ENCODE peak calls at places on chromosomes 3 and 15, in seven cellular contexts. B, R, T, W, Q, K and O are unnamed samples.

GRCh38 chr3:136893848-136894443 is 31.9 kb downstream of the NCK1 start:
- DNase-seq in B (no peak), R (peak; percentile 80), T (no peak), W (no peak), Q (peak; percentile 75), K (peak; percentile 67), O (no peak)

GRCh38 chr15:73822998-73823397 is 50.4 kb upstream of the TBC1D21 start:
- DNase-seq in B (peak; percentile 72), R (peak; percentile 17), T (no peak), W (no peak), Q (peak; percentile 34), K (no peak), O (no peak)

GRCh38 chr3:89713196-89713595 is 605.8 kb downstream of the EPHA3 start:
- DNase-seq in B (no peak), R (no peak), T (no peak), W (no peak), Q (no peak), K (no peak), O (no peak)

GRCh38 chr15:81642451-81642990 is 268.5 kb upstream of the TMC3 start:
- DNase-seq in B (no peak), R (peak; percentile 3), T (no peak), W (no peak), Q (no peak), K (peak; percentile 93), O (no peak)

GRCh38 chr15:80015156-80015555 is 44.2 kb upstream of the BCL2A1 start:
- DNase-seq in B (no peak), R (no peak), T (no peak), W (no peak), Q (no peak), K (no peak), O (no peak)

GRCh38 chr3:149581681-149582349 is 76.0 kb downstream of the WWTR1 start:
- DNase-seq in B (peak; percentile 16), R (peak; percentile 91), T (peak; percentile 27), W (no peak), Q (peak; percentile 97), K (no peak), O (no peak)

GRCh38 chr3:167899090-167899489 is 163.6 kb downstream of the SERPINI1 start:
- DNase-seq in B (no peak), R (no peak), T (no peak), W (no peak), Q (no peak), K (no peak), O (no peak)

GRCh38 chr3:46027021-46027705 is at the start of gene XCR1:
- DNase-seq in B (no peak), R (no peak), T (no peak), W (no peak), Q (no peak), K (no peak), O (no peak)

GRCh38 chr15:58440922-58441321 is 9.1 kb downstream of the LIPC start:
- DNase-seq in B (no peak), R (no peak), T (peak; percentile 40), W (no peak), Q (peak; percentile 72), K (no peak), O (no peak)

GRCh38 chr3:129120254-129121004 is 1.2 kb downstream of the RAB43 start:
- DNase-seq in B (peak; percentile 72), R (peak; percentile 80), T (peak; percentile 91), W (peak; percentile 84), Q (peak; percentile 88), K (peak; percentile 55), O (peak; percentile 70)

GRCh38 chr15:96893159-96893906 is 562.8 kb downstream of the NR2F2 start:
- DNase-seq in B (peak; percentile 5), R (no peak), T (peak; percentile 11), W (no peak), Q (peak; percentile 13), K (no peak), O (no peak)

GRCh38 chr15:66946578-66947164 is 118.7 kb upstream of the SMAD3 start:
- DNase-seq in B (peak; percentile 71), R (peak; percentile 21), T (peak; percentile 79), W (peak; percentile 68), Q (peak; percentile 79), K (no peak), O (peak; percentile 62)

GRCh38 chr15:76328962-76329361 is 7.6 kb upstream of the ISL2 start:
- DNase-seq in B (no peak), R (no peak), T (no peak), W (no peak), Q (peak; percentile 63), K (no peak), O (no peak)

GRCh38 chr15:69450968-69451695 is 1.5 kb upstream of the RPLP1 start:
- DNase-seq in B (no peak), R (no peak), T (no peak), W (no peak), Q (peak; percentile 35), K (no peak), O (no peak)

GRCh38 chr15:87582169-87582568 is 674.4 kb downstream of the NTRK3 start:
- DNase-seq in B (no peak), R (no peak), T (no peak), W (no peak), Q (no peak), K (no peak), O (no peak)

GRCh38 chr3:117557008-117557407 is 847.4 kb downstream of the TUSC7 start:
- DNase-seq in B (no peak), R (no peak), T (no peak), W (no peak), Q (no peak), K (no peak), O (no peak)

GRCh38 chr3:114411292-114411691 is 117.5 kb downstream of the TIGIT start:
- DNase-seq in B (no peak), R (peak; percentile 81), T (no peak), W (no peak), Q (no peak), K (no peak), O (no peak)

GRCh38 chr3:30730967-30731366 is 124.6 kb downstream of the TGFBR2 start:
- DNase-seq in B (no peak), R (no peak), T (no peak), W (no peak), Q (no peak), K (no peak), O (no peak)

GRCh38 chr15:78315686-78316085 is 16.3 kb upstream of the SKIC8 start:
- DNase-seq in B (no peak), R (no peak), T (no peak), W (no peak), Q (peak; percentile 16), K (no peak), O (no peak)
- TF ChIP-seq CTCF in B (peak; percentile 18), R (no peak), T (no peak), W (no peak), Q (peak; percentile 55), K (peak; percentile 20), O (no peak)

GRCh38 chr15:37132826-37133417 is 32.6 kb upstream of the MEIS2 start:
- DNase-seq in B (no peak), R (no peak), T (no peak), W (no peak), Q (no peak), K (no peak), O (no peak)

GRCh38 chr15:37134699-37135131 is 34.4 kb upstream of the MEIS2 start:
- DNase-seq in B (no peak), R (no peak), T (peak; percentile 19), W (no peak), Q (peak; percentile 67), K (no peak), O (no peak)

GRCh38 chr15:37135225-37135624 is 34.9 kb upstream of the MEIS2 start:
- DNase-seq in B (no peak), R (no peak), T (no peak), W (no peak), Q (peak; percentile 55), K (no peak), O (no peak)

GRCh38 chr15:37134244-37134643 is 33.9 kb upstream of the MEIS2 start:
- DNase-seq in B (no peak), R (no peak), T (no peak), W (no peak), Q (no peak), K (no peak), O (no peak)

DNA sequence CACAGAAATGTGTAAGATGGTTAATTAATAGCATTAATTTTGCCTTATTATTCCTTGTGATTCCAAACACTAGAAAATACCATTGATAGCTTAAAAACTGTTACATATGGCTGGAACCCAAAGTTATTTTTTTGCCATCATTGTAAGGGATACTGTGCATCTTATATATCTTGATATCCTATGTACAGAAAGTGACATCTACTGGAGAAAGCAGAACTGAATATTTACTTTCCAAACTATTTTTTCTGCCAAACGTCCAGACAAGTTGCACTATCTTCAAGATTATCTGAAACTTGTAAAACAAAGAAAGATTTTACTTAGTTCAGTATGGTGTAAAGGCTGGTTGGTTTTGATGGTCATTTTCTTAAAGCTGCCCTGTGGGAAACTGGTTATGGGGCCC is 33.3 kb upstream of the MEIS2 start:
- DNase-seq in B (no peak), R (no peak), T (no peak), W (no peak), Q (peak; percentile 59), K (no peak), O (no peak)
- TF ChIP-seq CTCF in B (no peak), R (peak; percentile 18), T (peak; percentile 45), W (peak; percentile 52), Q (peak; percentile 78), K (peak; percentile 42), O (no peak)

GRCh38 chr3:123907720-123908119 is 23.6 kb upstream of the MYLK start:
- DNase-seq in B (no peak), R (no peak), T (no peak), W (no peak), Q (no peak), K (no peak), O (no peak)
- TF ChIP-seq CTCF in B (no peak), R (no peak), T (no peak), W (no peak), Q (peak; percentile 29), K (no peak), O (no peak)

GRCh38 chr15:28120359-28120640 is 21.2 kb upstream of the OCA2 start:
- DNase-seq in B (no peak), R (no peak), T (no peak), W (no peak), Q (no peak), K (no peak), O (no peak)

GRCh38 chr15:28125673-28126651 is 26.8 kb upstream of the OCA2 start:
- DNase-seq in B (no peak), R (peak; percentile 24), T (no peak), W (no peak), Q (peak; percentile 74), K (peak; percentile 24), O (no peak)

GRCh38 chr15:28122038-28122949 is 23.2 kb upstream of the OCA2 start:
- DNase-seq in B (no peak), R (no peak), T (no peak), W (no peak), Q (no peak), K (no peak), O (no peak)

GRCh38 chr15:28124841-28125240 is 25.7 kb upstream of the OCA2 start:
- DNase-seq in B (no peak), R (no peak), T (no peak), W (no peak), Q (no peak), K (no peak), O (no peak)

DNA sequence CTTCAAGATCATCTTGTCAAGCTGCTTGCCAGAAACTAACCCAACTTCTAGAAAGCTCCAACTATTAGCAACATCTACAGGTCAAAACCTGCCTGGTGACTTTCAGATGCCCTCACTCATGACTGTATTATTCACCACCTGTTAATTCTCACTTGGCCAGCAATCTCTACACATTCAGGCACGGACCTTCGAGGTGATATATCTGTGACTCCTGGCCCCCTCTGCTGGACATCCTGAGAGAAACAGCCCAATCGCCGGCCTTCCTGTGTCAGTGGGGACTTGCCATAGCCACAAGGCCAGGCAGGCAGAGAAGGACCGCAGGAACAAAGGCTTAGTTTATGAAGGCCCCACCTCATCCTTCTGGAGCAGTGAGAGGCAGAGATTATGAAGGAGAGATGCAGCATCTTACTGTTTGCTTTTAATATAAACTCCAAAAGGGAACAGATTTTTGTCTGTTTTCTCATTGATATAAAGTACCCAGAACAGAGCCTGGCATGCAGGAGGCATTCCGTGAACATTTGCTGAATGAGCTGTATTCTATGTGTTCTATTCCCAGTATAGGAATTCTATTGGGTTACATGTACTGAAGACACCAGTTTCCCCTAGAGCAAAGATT is 24.4 kb upstream of the OCA2 start:
- DNase-seq in B (peak; percentile 80), R (peak; percentile 52), T (peak; percentile 92), W (peak; percentile 45), Q (peak; percentile 85), K (peak; percentile 33), O (no peak)
- TF ChIP-seq CTCF in B (peak; percentile 64), R (peak; percentile 81), T (peak; percentile 88), W (peak; percentile 76), Q (peak; percentile 84), K (peak; percentile 86), O (no peak)